ENCODE peak calls at places on chromosome 3, in nine cellular contexts. O is Right ventricle myocardium superior; B is activated naive CD4-positive, alpha-beta T cell treated with anti-CD3 and anti-CD28 coated beads, Interleukin-2, amount 50 U/mL, for 72 hours; W is naive thymus-derived CD8-positive, alpha-beta T cell; R is CD4-positive, alpha-beta T cell; V is CD4-positive, CD25-positive, alpha-beta regulatory T cell; X is activated CD4-positive, alpha-beta T cell treated with anti-CD3 and anti-CD28 coated beads for 36 hours; Z is naive thymus-derived CD4-positive, alpha-beta T cell; J is A549. M is an unnamed sample.

GRCh38 chr3:10619989-10620832 is 114.8 kb upstream of the ATP2B2 start:
- ATAC-seq in O (no peak), B (no peak), W (no peak), R (no peak), V (no peak), X (no peak), Z (no peak), J (peak), M (no peak)

GRCh38 chr3:46928297-46928696 is 48.2 kb downstream of the CCDC12 start:
- ATAC-seq in O (no peak), B (no peak), W (no peak), R (peak), V (no peak), X (no peak), Z (no peak), J (no peak), M (no peak)

GRCh38 chr3:84538597-84538996 is 420.2 kb upstream of the CADM2 start:
- ATAC-seq in O (no peak), B (no peak), W (no peak), R (no peak), V (no peak), X (no peak), Z (no peak), J (no peak), M (no peak)

GRCh38 chr3:55859305-55859704 is 372.2 kb upstream of the WNT5A start:
- ATAC-seq in O (no peak), B (no peak), W (no peak), R (no peak), V (no peak), X (no peak), Z (no peak), J (no peak), M (peak)

GRCh38 chr3:169147246-169148008 is 516.1 kb downstream of the MECOM start:
- ATAC-seq in O (peak), B (no peak), W (no peak), R (no peak), V (no peak), X (peak), Z (no peak), J (peak), M (peak)

GRCh38 chr3:126102011-126102410 is 18.1 kb upstream of the SLC41A3 start:
- ATAC-seq in O (peak), B (no peak), W (no peak), R (no peak), V (no peak), X (no peak), Z (no peak), J (no peak), M (no peak)

GRCh38 chr3:16512435-16513140 is 911 bp downstream of the RFTN1 start:
- ATAC-seq in O (peak), B (peak), W (peak), R (peak), V (peak), X (peak), Z (peak), J (no peak), M (peak)

GRCh38 chr3:125125822-125126245 is 70.0 kb upstream of the HEG1 start:
- ATAC-seq in O (no peak), B (peak), W (no peak), R (no peak), V (no peak), X (peak), Z (peak), J (no peak), M (peak)

GRCh38 chr3:132119531-132119930 is 84.7 kb upstream of the CPNE4 start:
- ATAC-seq in O (no peak), B (no peak), W (no peak), R (no peak), V (no peak), X (no peak), Z (no peak), J (no peak), M (no peak)

GRCh38 chr3:147328711-147329110 is 77.6 kb downstream of the ZIC4 start:
- ATAC-seq in O (no peak), B (no peak), W (no peak), R (no peak), V (no peak), X (no peak), Z (no peak), J (no peak), M (no peak)

GRCh38 chr3:195194559-195195161 is 76.3 kb downstream of the XXYLT1 start:
- ATAC-seq in O (no peak), B (peak), W (no peak), R (no peak), V (no peak), X (peak), Z (no peak), J (no peak), M (no peak)